ENCODE peak calls at places on chromosomes 2 and 18, in six cellular contexts. F is spleen, S is heart left ventricle, G is ascending aorta, Z is adrenal gland, X is astrocyte. U is an unnamed sample.

GRCh38 chr2:217231724-217232123 is 371.9 kb upstream of the TNP1 start:
- DNase-seq in F (no peak), S (no peak), G (no peak), Z (no peak), X (no peak), U (no peak)

GRCh38 chr18:28063181-28063790 is 113.6 kb downstream of the CDH2 start:
- DNase-seq in F (no peak), S (no peak), G (no peak), Z (no peak), X (peak; percentile 67), U (no peak)

GRCh38 chr18:2411381-2411977 is 159.8 kb downstream of the METTL4 start:
- DNase-seq in F (no peak), S (no peak), G (no peak), Z (no peak), X (peak; percentile 86), U (no peak)

GRCh38 chr2:12090590-12090989 is 344.2 kb downstream of the LPIN1 start:
- DNase-seq in F (no peak), S (no peak), G (no peak), Z (no peak), X (no peak), U (no peak)

GRCh38 chr2:926896-927295 is 23.8 kb upstream of the SNTG2 start:
- DNase-seq in F (no peak), S (no peak), G (no peak), Z (no peak), X (no peak), U (no peak)

GRCh38 chr18:24535831-24536230 is 75.4 kb downstream of the HRH4 start:
- DNase-seq in F (no peak), S (no peak), G (no peak), Z (no peak), X (peak; percentile 10), U (no peak)

GRCh38 chr2:19209575-19210341 is 148.7 kb downstream of the OSR1 start:
- DNase-seq in F (no peak), S (no peak), G (no peak), Z (no peak), X (no peak), U (no peak)

GRCh38 chr2:112760149-112760548 is 4.3 kb downstream of the CKAP2L start:
- DNase-seq in F (no peak), S (no peak), G (no peak), Z (no peak), X (no peak), U (no peak)

GRCh38 chr2:62467475-62468321 is 38.3 kb downstream of the TMEM17 start:
- DNase-seq in F (no peak), S (no peak), G (no peak), Z (no peak), X (no peak), U (no peak)

GRCh38 chr2:118061135-118061955 is 26.9 kb upstream of the INSIG2 start:
- DNase-seq in F (no peak), S (peak; percentile 20), G (no peak), Z (no peak), X (peak; percentile 50), U (no peak)

GRCh38 chr2:225055714-225056113 is 13.4 kb upstream of the DOCK10 start:
- DNase-seq in F (no peak), S (no peak), G (no peak), Z (no peak), X (no peak), U (no peak)

GRCh38 chr2:98543214-98543613 is 65.1 kb downstream of the COA5 start:
- DNase-seq in F (peak; percentile 33), S (no peak), G (no peak), Z (no peak), X (no peak), U (no peak)

GRCh38 chr2:191351298-191351697 is 106.1 kb downstream of the MYO1B start:
- DNase-seq in F (no peak), S (no peak), G (no peak), Z (no peak), X (peak; percentile 53), U (no peak)

GRCh38 chr18:52554180-52554579 is 214.2 kb downstream of the DCC start:
- DNase-seq in F (no peak), S (no peak), G (no peak), Z (no peak), X (no peak), U (no peak)

GRCh38 chr18:46329736-46330246 is 225.6 kb downstream of the HAUS1 start:
- DNase-seq in F (no peak), S (no peak), G (no peak), Z (no peak), X (no peak), U (no peak)

GRCh38 chr18:58805482-58806187 is 59.0 kb upstream of the ZNF532 start:
- DNase-seq in F (no peak), S (no peak), G (no peak), Z (no peak), X (no peak), U (no peak)

GRCh38 chr18:63683152-63683551 is 19.6 kb upstream of the SERPINB11 start:
- DNase-seq in F (no peak), S (no peak), G (no peak), Z (no peak), X (peak; percentile 76), U (no peak)

GRCh38 chr2:159738509-159739390 is 26.4 kb downstream of the MARCHF7 start:
- DNase-seq in F (no peak), S (no peak), G (no peak), Z (no peak), X (no peak), U (no peak)

GRCh38 chr2:127052771-127053691 is 53.9 kb downstream of the BIN1 start:
- DNase-seq in F (peak; percentile 76), S (no peak), G (no peak), Z (no peak), X (no peak), U (no peak)

GRCh38 chr2:129892360-129892759 is 87.1 kb upstream of the RAB6C start:
- DNase-seq in F (no peak), S (no peak), G (no peak), Z (no peak), X (no peak), U (no peak)

GRCh38 chr18:29681578-29681977 is 1361.0 kb downstream of the DSC3 start:
- DNase-seq in F (no peak), S (no peak), G (no peak), Z (no peak), X (no peak), U (no peak)

GRCh38 chr2:72454236-72454635 is 306.6 kb upstream of the CYP26B1 start:
- DNase-seq in F (no peak), S (no peak), G (no peak), Z (no peak), X (no peak), U (no peak)

GRCh38 chr18:79410171-79410641 is 14.5 kb downstream of the NFATC1 start:
- DNase-seq in F (peak; percentile 74), S (no peak), G (no peak), Z (no peak), X (no peak), U (no peak)

GRCh38 chr18:72866572-72866900 is 1.3 kb downstream of the NETO1 start:
- DNase-seq in F (peak; percentile 73), S (no peak), G (no peak), Z (no peak), X (no peak), U (no peak)

GRCh38 chr2:71736986-71737385 is 283.6 kb downstream of the DYSF start:
- DNase-seq in F (no peak), S (no peak), G (no peak), Z (no peak), X (no peak), U (no peak)

GRCh38 chr2:173959909-173960308 is 5.3 kb downstream of the SP3 start:
- DNase-seq in F (no peak), S (no peak), G (no peak), Z (no peak), X (no peak), U (no peak)
- H3K4me3 ChIP-seq in F (no peak overlapping the region), S (no peak overlapping the region), G (no peak overlapping the region), Z (no peak overlapping the region), X (no peak overlapping the region), U (no peak overlapping the region)

GRCh38 chr2:20641123-20641985 is 9.5 kb downstream of the HS1BP3 start:
- DNase-seq in F (peak; percentile 41), S (no peak), G (peak; percentile 94), Z (peak; percentile 98), X (peak; percentile 87), U (no peak)

GRCh38 chr2:20637147-20637546 is 13.8 kb downstream of the HS1BP3 start:
- DNase-seq in F (peak; percentile 70), S (peak; percentile 68), G (peak; percentile 73), Z (peak; percentile 74), X (no peak), U (no peak)

GRCh38 chr2:20640411-20641122 is 10.3 kb downstream of the HS1BP3 start:
- DNase-seq in F (no peak), S (no peak), G (no peak), Z (peak; percentile 75), X (no peak), U (no peak)

GRCh38 chr2:20638014-20638413 is 12.9 kb downstream of the HS1BP3 start:
- DNase-seq in F (no peak), S (no peak), G (no peak), Z (no peak), X (no peak), U (no peak)

GRCh38 chr2:20638646-20639430 is 12.1 kb downstream of the HS1BP3 start:
- DNase-seq in F (peak; percentile 57), S (no peak), G (no peak), Z (no peak), X (no peak), U (no peak)
- H3K36me3 ChIP-seq in F (peaks cover 96% of the 10 kb centered on the region), S (peaks cover 45% of the 10 kb centered on the region), G (peaks cover 24% of the 10 kb centered on the region), Z (peaks cover 30% of the 10 kb centered on the region), X (no peaks in the 10 kb centered on the region), U (no peaks in the 10 kb centered on the region)

GRCh38 chr2:241399941-241400922 is 44.1 kb downstream of the FARP2 start:
- DNase-seq in F (no peak), S (no peak), G (no peak), Z (no peak), X (no peak), U (no peak)
- H3K27ac ChIP-seq in F (no peak overlapping the region), S (no peak overlapping the region), G (no peak overlapping the region), Z (no peak overlapping the region), X (no peak overlapping the region), U (no peak overlapping the region)

DNA sequence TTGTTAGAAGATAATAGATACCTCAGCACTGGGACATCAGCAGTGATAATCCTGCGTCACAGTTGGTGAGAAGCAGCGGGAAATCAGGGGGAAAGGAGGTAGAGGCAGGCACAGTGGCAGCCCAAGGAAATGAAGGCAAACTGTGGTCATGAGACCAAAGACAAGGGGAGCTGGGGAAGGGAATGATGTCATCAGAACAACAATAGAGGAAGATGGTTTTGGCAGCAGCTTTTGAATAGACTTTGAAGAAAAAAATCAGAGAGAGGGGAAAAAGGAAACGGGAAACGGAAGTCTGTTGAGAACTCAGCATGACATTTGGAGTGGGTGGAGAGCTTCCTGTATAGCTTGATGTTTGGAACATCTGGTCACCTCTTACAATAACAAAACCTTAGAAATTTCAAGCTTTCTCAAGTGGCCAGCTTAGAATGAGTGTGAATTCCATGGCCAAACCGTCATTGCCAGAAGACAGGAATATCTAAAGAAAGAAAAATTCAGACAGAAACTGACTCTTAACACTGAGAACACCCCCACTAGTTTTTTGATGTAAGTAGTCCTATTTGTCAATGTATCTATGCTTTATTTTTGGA is 18.4 kb upstream of the YES1 start:
- DNase-seq in F (no peak), S (peak; percentile 51), G (no peak), Z (peak; percentile 29), X (peak; percentile 77), U (no peak)
- H3K4me3 ChIP-seq in F (peak overlapping the region; percentile 9), S (no peak overlapping the region), G (no peak overlapping the region), Z (no peak overlapping the region), X (no peak overlapping the region), U (no peak overlapping the region)